ENCODE peak calls at places on chromosomes 11 and 22, in nine cellular contexts. B, K, R, G, T, J, F, O and N are unnamed samples.

GRCh38 chr11:61071208-61071681 is 31.0 kb upstream of the CD5 start:
- DNase-seq in G (no peak), R (no peak), O (peak), F (no peak), T (no peak), J (no peak), B (no peak), K (no peak), N (no peak)

GRCh38 chr22:20084547-20085413 is 4.7 kb downstream of the DGCR8 start:
- DNase-seq in B (peak), T (peak), R (no peak), G (peak), K (no peak), F (peak), O (no peak), J (no peak), N (no peak)

GRCh38 chr11:35852056-35852455 is 91.8 kb upstream of the LDLRAD3 start:
- DNase-seq in J (peak), O (no peak), B (no peak), F (no peak), K (no peak), T (peak), R (no peak), G (peak), N (no peak)

GRCh38 chr11:7548659-7549283 is 35.0 kb downstream of the PPFIBP2 start:
- DNase-seq in G (no peak), J (no peak), R (peak), K (no peak), B (no peak), O (no peak), T (no peak), F (peak), N (no peak)

GRCh38 chr11:117478926-117479325 is 151.3 kb downstream of the CEP164 start:
- DNase-seq in R (no peak), J (no peak), F (no peak), B (no peak), O (no peak), T (peak), G (no peak), K (no peak), N (no peak)

GRCh38 chr22:18965526-18966421 is 29.7 kb upstream of the PRODH start:
- DNase-seq in F (no peak), O (no peak), K (no peak), R (no peak), B (no peak), T (no peak), J (no peak), G (no peak), N (no peak)

GRCh38 chr11:102846292-102846691 is 2.9 kb upstream of the MMP3 start:
- DNase-seq in F (no peak), R (no peak), T (no peak), K (peak), G (no peak), O (no peak), B (no peak), J (no peak), N (no peak)

GRCh38 chr11:124086447-124086846 is 28.8 kb upstream of the VWA5A start:
- DNase-seq in J (no peak), G (no peak), F (no peak), B (no peak), R (no peak), O (no peak), K (no peak), T (no peak), N (peak)

GRCh38 chr11:119666463-119667131 is 62.4 kb downstream of the NECTIN1 start:
- DNase-seq in G (peak), R (peak), B (peak), J (peak), F (peak), T (peak), K (peak), O (peak), N (no peak)

GRCh38 chr11:111975076-111975806 is 38.1 kb downstream of the DIXDC1 start:
- DNase-seq in B (no peak), O (no peak), G (no peak), F (no peak), J (peak), T (no peak), R (no peak), K (no peak), N (no peak)

GRCh38 chr22:21741790-21742189 is 6.2 kb upstream of the YPEL1 start:
- DNase-seq in K (no peak), J (no peak), F (no peak), T (no peak), G (no peak), R (no peak), B (no peak), O (no peak), N (no peak)

GRCh38 chr22:19448076-19448607 is 631 bp upstream of the C22orf39 start:
- DNase-seq in O (no peak), B (peak), K (peak), J (peak), R (no peak), G (peak), F (no peak), T (peak), N (no peak)

GRCh38 chr11:40125054-40125453 is 1334.4 kb downstream of the LRRC4C start:
- DNase-seq in J (no peak), F (no peak), G (no peak), T (no peak), B (no peak), O (no peak), R (no peak), K (peak), N (no peak)
- TF ChIP-seq CTCF in J (no peak), F (no peak), G (no peak), T (no peak), B (peak), O (no peak), R (peak), K (peak), N (peak)

GRCh38 chr11:70282012-70282411 is 11.5 kb downstream of the PPFIA1 start:
- DNase-seq in K (no peak), O (no peak), R (no peak), B (no peak), T (no peak), G (no peak), F (no peak), J (no peak), N (no peak)

GRCh38 chr11:70278994-70279393 is 8.5 kb downstream of the PPFIA1 start:
- DNase-seq in B (no peak), G (no peak), R (no peak), O (no peak), T (no peak), F (no peak), K (no peak), J (no peak), N (no peak)

GRCh38 chr11:70281114-70281729 is 10.7 kb downstream of the PPFIA1 start:
- DNase-seq in T (peak), J (peak), G (no peak), B (no peak), K (no peak), F (no peak), R (no peak), O (no peak), N (peak)
- TF ChIP-seq CTCF in T (no peak), J (no peak), G (no peak), B (no peak), K (no peak), F (no peak), R (no peak), O (no peak), N (no peak)

GRCh38 chr11:19737575-19737974 is 24.9 kb downstream of the NAV2 start:
- DNase-seq in T (no peak), J (no peak), R (no peak), B (no peak), F (no peak), O (no peak), K (no peak), G (no peak), N (no peak)

GRCh38 chr11:19736831-19737230 is 24.2 kb downstream of the NAV2 start:
- DNase-seq in O (no peak), T (no peak), J (no peak), F (no peak), K (no peak), R (no peak), G (no peak), B (no peak), N (no peak)

GRCh38 chr11:19738124-19738523 is 25.5 kb downstream of the NAV2 start:
- DNase-seq in R (no peak), O (no peak), J (no peak), K (no peak), F (no peak), G (no peak), T (no peak), B (no peak), N (no peak)

GRCh38 chr11:19734171-19734570 is 21.5 kb downstream of the NAV2 start:
- DNase-seq in G (no peak), B (no peak), K (no peak), F (no peak), T (no peak), R (no peak), O (no peak), J (no peak), N (no peak)

GRCh38 chr11:19735512-19735911 is 22.9 kb downstream of the NAV2 start:
- DNase-seq in J (no peak), R (no peak), K (no peak), O (no peak), F (no peak), T (peak), B (no peak), G (no peak), N (no peak)
- TF ChIP-seq CTCF in J (no peak), R (no peak), K (no peak), O (no peak), F (no peak), T (peak), B (no peak), G (no peak), N (peak)

DNA sequence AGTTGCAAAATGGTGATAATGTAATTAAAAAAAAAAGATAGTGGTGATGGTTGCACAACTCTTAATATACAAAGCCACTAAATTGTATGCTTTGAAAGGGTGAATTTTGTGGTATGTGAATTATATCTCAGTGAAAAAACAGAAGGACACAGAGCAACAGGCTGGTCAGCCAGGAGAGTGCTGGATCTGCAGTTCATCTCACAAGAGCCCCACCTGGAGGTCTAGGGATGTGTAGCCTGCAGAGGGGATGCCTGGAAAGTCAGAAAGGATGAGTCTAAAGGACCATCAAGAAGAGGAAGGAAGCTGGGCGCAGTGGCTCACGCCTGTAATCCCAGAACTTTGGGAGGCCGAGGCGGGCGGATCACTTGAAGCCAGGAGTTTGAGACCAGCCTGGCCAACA is 9.0 kb downstream of the POLR3H start:
- DNase-seq in T (no peak), J (no peak), B (no peak), K (no peak), O (no peak), G (no peak), R (no peak), F (peak), N (no peak)
- TF ChIP-seq CTCF in T (no peak), J (no peak), B (no peak), K (no peak), O (no peak), G (no peak), R (peak), F (no peak), N (peak)

GRCh38 chr11:47186076-47186936 is at the start of gene PACSIN3:
- DNase-seq in K (peak), O (peak), T (peak), F (peak), G (peak), J (peak), R (no peak), B (peak), N (no peak)
- TF ChIP-seq CTCF in K (no peak), O (no peak), T (peak), F (no peak), G (peak), J (no peak), R (no peak), B (no peak), N (no peak)